ENCODE peak calls at places on chromosomes 13 and 19, in eight cellular contexts. G is GM23338, X is GM23248, E is neural progenitor cell, K is OCI-LY7, O is PC-3, D is MM.1S, R is HCT116. A is an unnamed sample.

GRCh38 chr13:94435604-94436226 is 43.8 kb downstream of the DCT start:
- DNase-seq in K (peak), G (peak), R (peak), D (peak), X (peak), O (peak), E (peak), A (peak)

GRCh38 chr13:111665691-111666095 is 345.3 kb downstream of the TEX29 start:
- DNase-seq in X (no peak), R (no peak), E (no peak), G (no peak), O (no peak), D (no peak), K (no peak), A (no peak)

GRCh38 chr13:21777813-21778212 is 106.9 kb downstream of the FGF9 start:
- DNase-seq in E (no peak), K (no peak), R (no peak), O (no peak), X (no peak), D (no peak), G (no peak), A (no peak)

GRCh38 chr19:46975918-46976782 is 43.5 kb upstream of the NPAS1 start:
- DNase-seq in E (peak), O (peak), G (peak), R (peak), K (no peak), D (no peak), X (peak), A (peak)

GRCh38 chr19:6060600-6061391 is 49.5 kb downstream of the RFX2 start:
- DNase-seq in D (no peak), X (peak), O (peak), R (no peak), G (no peak), E (peak), K (no peak), A (peak)

GRCh38 chr13:37010424-37010823 is 9.8 kb downstream of the EXOSC8 start:
- DNase-seq in G (no peak), O (no peak), K (no peak), X (no peak), R (no peak), E (no peak), D (no peak), A (no peak)

GRCh38 chr19:39518975-39519374 is 4.0 kb downstream of the SELENOV start:
- DNase-seq in G (peak), X (no peak), R (no peak), D (no peak), K (no peak), O (no peak), E (no peak), A (no peak)

GRCh38 chr19:15640294-15640903 is at the start of gene CYP4F3:
- DNase-seq in K (no peak), R (peak), D (no peak), O (peak), G (no peak), E (no peak), X (peak), A (no peak)

GRCh38 chr19:43534811-43535761 is 2.1 kb downstream of the ZNF575 start:
- DNase-seq in O (peak), D (no peak), X (peak), R (no peak), E (peak), G (peak), K (peak), A (peak)

GRCh38 chr13:42155251-42155650 is 106.8 kb downstream of the DGKH start:
- DNase-seq in K (no peak), D (no peak), X (no peak), E (no peak), G (no peak), R (no peak), O (no peak), A (no peak)

GRCh38 chr19:50843701-50844221 is 10.4 kb upstream of the KLK15 start:
- DNase-seq in X (no peak), G (no peak), R (no peak), E (no peak), D (peak), K (no peak), O (no peak), A (no peak)

GRCh38 chr13:65095118-65095517 is 2135.0 kb downstream of the PCDH9 start:
- DNase-seq in G (no peak), X (no peak), R (no peak), D (no peak), O (no peak), E (no peak), K (no peak), A (no peak)

GRCh38 chr19:52570005-52570861 is at the start of gene ZNF701:
- DNase-seq in D (peak), E (peak), K (peak), O (peak), G (peak), R (peak), X (peak), A (peak)

GRCh38 chr13:49248433-49249002 is 793 bp downstream of the CDADC1 start:
- DNase-seq in G (no peak), X (peak), K (peak), O (peak), E (peak), R (no peak), D (peak), A (peak)

GRCh38 chr19:40223135-40223822 is 3.2 kb downstream of the CCNP start:
- DNase-seq in O (peak), K (no peak), X (no peak), G (peak), D (no peak), E (peak), R (no peak), A (no peak)

GRCh38 chr19:18117692-18118378 is 20.3 kb downstream of the MAST3 start:
- DNase-seq in G (peak), E (peak), K (peak), D (peak), X (peak), R (peak), O (peak), A (peak)

GRCh38 chr13:50699874-50700663 is 143.4 kb downstream of the DLEU7 start:
- DNase-seq in G (peak), R (no peak), E (peak), K (no peak), X (no peak), D (no peak), O (no peak), A (no peak)

GRCh38 chr13:109387438-109387837 is 398.9 kb downstream of the IRS2 start:
- DNase-seq in R (no peak), D (no peak), O (no peak), K (no peak), G (no peak), X (no peak), E (no peak), A (no peak)

GRCh38 chr13:109383683-109384082 is 402.7 kb downstream of the IRS2 start:
- DNase-seq in E (no peak), O (peak), K (no peak), D (no peak), G (no peak), R (no peak), X (peak), A (peak)

GRCh38 chr13:109381546-109382180 is 404.7 kb downstream of the IRS2 start:
- DNase-seq in X (peak), G (no peak), R (no peak), K (no peak), D (no peak), E (no peak), O (no peak), A (no peak)

GRCh38 chr13:109389456-109389855 is 396.9 kb downstream of the IRS2 start:
- DNase-seq in G (no peak), K (no peak), D (no peak), O (no peak), X (peak), R (no peak), E (no peak), A (no peak)

DNA sequence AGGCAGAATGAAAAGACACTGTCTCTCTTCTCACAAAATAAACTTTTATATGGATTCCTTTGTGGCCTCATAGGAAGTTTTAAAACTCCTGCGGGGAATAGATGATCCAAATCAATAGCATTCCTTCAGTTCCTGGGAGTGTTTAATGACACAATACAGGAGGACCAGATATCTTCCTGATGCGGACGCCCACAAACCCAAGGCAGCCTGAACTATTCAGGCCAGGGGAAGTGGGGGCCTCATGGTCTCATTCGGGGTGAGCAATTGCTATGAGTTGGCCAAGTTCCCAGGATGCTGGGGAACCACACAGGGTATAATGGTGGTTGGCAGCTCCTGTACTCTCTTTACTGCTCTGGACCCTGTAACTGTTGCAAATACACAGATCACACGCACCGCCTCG is 401.2 kb downstream of the IRS2 start:
- DNase-seq in O (no peak), R (no peak), X (peak), K (no peak), D (no peak), G (no peak), E (no peak), A (peak)
- TF ChIP-seq EZH2phosphoT487 in O (no peak), R (no peak), X (no peak), K (no peak), D (no peak), G (no peak), E (no peak), A (no peak)

GRCh38 chr13:95512957-95513356 is 39.6 kb upstream of the CLDN10 start:
- DNase-seq in X (no peak), G (no peak), K (no peak), D (no peak), O (no peak), E (no peak), R (no peak), A (no peak)
- TF ChIP-seq EZH2phosphoT487 in X (no peak), G (no peak), K (no peak), D (no peak), O (no peak), E (no peak), R (no peak), A (no peak)

GRCh38 chr13:79442221-79442620 is 36.2 kb upstream of the RBM26 start:
- DNase-seq in R (no peak), E (no peak), O (no peak), D (no peak), K (no peak), G (no peak), X (no peak), A (no peak)

GRCh38 chr13:79445968-79446645 is 34.8 kb upstream of the NDFIP2 start:
- DNase-seq in E (peak), G (peak), O (no peak), K (no peak), X (no peak), R (no peak), D (no peak), A (no peak)

GRCh38 chr13:79435549-79435948 is 29.5 kb upstream of the RBM26 start:
- DNase-seq in D (no peak), E (no peak), G (no peak), X (peak), R (no peak), K (no peak), O (peak), A (no peak)

GRCh38 chr13:79442706-79443105 is 36.7 kb upstream of the RBM26 start:
- DNase-seq in K (no peak), D (no peak), E (no peak), X (peak), G (no peak), R (no peak), O (no peak), A (no peak)

GRCh38 chr13:79440958-79441553 is 35.0 kb upstream of the RBM26 start:
- DNase-seq in G (no peak), O (no peak), X (no peak), E (no peak), R (no peak), K (no peak), D (no peak), A (no peak)
- TF ChIP-seq EZH2phosphoT487 in G (no peak), O (no peak), X (no peak), E (no peak), R (no peak), K (no peak), D (no peak), A (no peak)

GRCh38 chr13:99797716-99798115 is 173.9 kb downstream of the ZIC5 start:
- DNase-seq in K (no peak), O (no peak), R (no peak), E (no peak), X (no peak), G (peak), D (no peak), A (no peak)
- TF ChIP-seq EZH2phosphoT487 in K (no peak), O (no peak), R (no peak), E (no peak), X (no peak), G (no peak), D (no peak), A (no peak)

DNA sequence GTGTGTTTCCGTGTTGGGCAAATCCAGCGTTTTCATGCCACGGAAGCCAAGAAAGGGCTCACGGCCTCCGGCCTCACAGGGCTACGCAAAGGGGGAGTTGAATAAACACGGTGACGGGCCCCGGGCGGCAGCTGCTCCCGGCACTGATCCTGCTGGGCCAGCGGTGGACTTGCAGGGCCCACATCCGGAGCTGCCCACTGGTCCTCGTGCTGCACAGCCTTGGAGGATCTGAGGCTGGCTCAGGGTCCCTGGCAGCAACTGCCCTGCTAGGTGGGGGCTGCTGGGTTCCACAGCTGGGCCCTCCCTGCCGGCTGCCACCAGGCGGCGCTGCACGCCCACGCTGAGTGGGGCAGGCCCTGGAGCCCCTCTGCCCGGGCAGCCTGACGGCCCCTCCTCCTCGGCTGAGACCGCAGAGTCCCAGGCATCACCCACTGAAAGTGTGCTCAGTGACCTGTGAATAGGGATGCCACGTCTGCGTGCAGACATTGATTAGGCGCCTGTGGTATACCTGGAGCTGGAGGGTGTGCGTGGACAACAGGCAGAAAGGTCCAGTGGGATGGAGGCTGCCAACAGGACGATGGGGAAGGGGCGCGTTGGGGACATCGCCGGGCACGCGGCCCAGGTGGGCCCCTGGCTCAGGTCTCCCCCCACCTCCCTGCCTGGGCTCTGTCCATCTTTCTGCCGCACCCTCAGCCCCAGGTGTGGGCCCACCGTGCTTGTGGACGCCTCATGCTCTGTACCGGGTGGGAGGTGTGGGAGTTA is 5.3 kb upstream of the HCN2 start:
- DNase-seq in O (peak), R (no peak), X (peak), E (peak), G (peak), D (peak), K (peak), A (peak)
- TF ChIP-seq EZH2phosphoT487 in O (no peak), R (no peak), X (no peak), E (no peak), G (no peak), D (no peak), K (no peak), A (no peak)

GRCh38 chr19:57465680-57466381 is 8.9 kb upstream of the VN1R1 start:
- DNase-seq in R (peak), X (peak), K (peak), O (peak), G (peak), E (peak), D (peak), A (no peak)
- TF ChIP-seq EZH2phosphoT487 in R (no peak), X (no peak), K (no peak), O (no peak), G (no peak), E (no peak), D (no peak), A (no peak)

DNA sequence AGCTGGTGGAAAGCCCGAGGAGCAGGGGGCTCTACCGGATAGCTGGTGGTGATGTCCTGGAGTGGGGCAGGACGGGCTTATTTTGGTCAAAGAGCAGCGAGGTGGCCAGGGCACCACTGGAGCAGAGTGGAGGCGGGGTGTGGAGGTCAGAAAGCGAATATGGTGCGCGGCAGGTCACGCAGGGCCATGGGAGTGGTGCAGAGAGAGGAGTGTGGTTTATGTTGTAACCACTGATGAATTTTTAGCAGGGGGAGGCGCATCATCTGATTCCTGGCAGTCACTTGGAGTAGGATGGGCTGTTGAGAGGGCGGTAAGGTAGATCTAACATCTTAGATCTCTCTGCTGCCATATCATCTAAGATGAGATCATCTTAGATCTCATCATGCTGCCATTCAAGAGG is 1.4 kb upstream of the ZNF414 start:
- DNase-seq in K (no peak), X (no peak), O (no peak), D (no peak), E (no peak), G (no peak), R (no peak), A (no peak)
- TF ChIP-seq EZH2phosphoT487 in K (no peak), X (no peak), O (no peak), D (no peak), E (no peak), G (no peak), R (no peak), A (no peak)

GRCh38 chr13:103443604-103444003 is 377.4 kb upstream of the SLC10A2 start:
- DNase-seq in G (peak), R (no peak), E (no peak), D (no peak), K (no peak), O (no peak), X (no peak), A (no peak)
- TF ChIP-seq EZH2phosphoT487 in G (no peak), R (no peak), E (no peak), D (no peak), K (no peak), O (no peak), X (no peak), A (no peak)

GRCh38 chr19:1489463-1489971 is 633 bp downstream of the PCSK4 start:
- DNase-seq in D (no peak), O (no peak), K (no peak), E (no peak), R (no peak), G (no peak), X (no peak), A (no peak)
- TF ChIP-seq EZH2phosphoT487 in D (no peak), O (no peak), K (no peak), E (no peak), R (no peak), G (no peak), X (no peak), A (no peak)